ENCODE peak calls at places on chromosome 2, in five cellular contexts. S is activated naive CD8-positive, alpha-beta T cell treated with anti-CD3 and anti-CD28 coated beads, Interleukin-2, amount 50 U/mL, for 24 hours; D is H1; Z is NCI-H1417 treated with DMSO at 0.1 percent for 48 hours; B is CD8-positive, alpha-beta memory T cell. O is an unnamed sample.

GRCh38 chr2:105674406-105674805 is 70.3 kb upstream of the NCK2 start:
- DNase-seq in S (no peak), D (no peak), Z (no peak), B (no peak), O (no peak)

GRCh38 chr2:54574107-54574859 is 118.2 kb downstream of the SPTBN1 start:
- DNase-seq in S (peak; percentile 52), D (no peak), Z (no peak), B (peak; percentile 89), O (peak; percentile 49)

GRCh38 chr2:239826786-239827510 is 198.2 kb downstream of the NDUFA10 start:
- DNase-seq in S (no peak), D (no peak), Z (no peak), B (no peak), O (no peak)

GRCh38 chr2:195318440-195319111 is 338.4 kb upstream of the SLC39A10 start:
- DNase-seq in S (peak; percentile 42), D (no peak), Z (no peak), B (peak; percentile 42), O (peak; percentile 16)

GRCh38 chr2:213261715-213262114 is 22.5 kb upstream of the SPAG16 start:
- DNase-seq in S (no peak), D (no peak), Z (no peak), B (no peak), O (no peak)

GRCh38 chr2:196088209-196088608 is 19.6 kb upstream of the DNAH7 start:
- DNase-seq in S (no peak), D (no peak), Z (no peak), B (no peak), O (no peak)

GRCh38 chr2:16123421-16123820 is 183.1 kb downstream of the MYCN start:
- DNase-seq in S (no peak), D (no peak), Z (no peak), B (no peak), O (no peak)

GRCh38 chr2:23131066-23131575 is 253.9 kb upstream of the KLHL29 start:
- DNase-seq in S (no peak), D (no peak), Z (no peak), B (no peak), O (no peak)

GRCh38 chr2:197711576-197711975 is 6.4 kb downstream of the MARS2 start:
- DNase-seq in S (no peak), D (no peak), Z (no peak), B (no peak), O (no peak)

GRCh38 chr2:219551863-219552381 is 8.1 kb downstream of the TMEM198 start:
- DNase-seq in S (peak; percentile 18), D (no peak), Z (no peak), B (peak; percentile 26), O (no peak)